ENCODE peak calls at places on chromosomes 12 and 14, in five cellular contexts. One of them, this sample, is unnamed.

GRCh38 chr14:75979071-75979571 is 2.7 kb downstream of the TGFB3 start:
- DNase-seq in prostate gland: no peak
- DNase-seq in RCC 7860: no peak
- DNase-seq in epithelial cell of esophagus: peak
- DNase-seq in fibroblast of mammary gland: peak
- DNase-seq in this sample: no peak

GRCh38 chr14:61611880-61612630 is 83.3 kb upstream of the HIF1A start:
- DNase-seq in prostate gland: no peak
- DNase-seq in RCC 7860: no peak
- DNase-seq in epithelial cell of esophagus: no peak
- DNase-seq in fibroblast of mammary gland: peak
- DNase-seq in this sample: no peak

GRCh38 chr14:76920572-76921175 is 94.5 kb downstream of the LRRC74A start:
- DNase-seq in prostate gland: no peak
- DNase-seq in RCC 7860: no peak
- DNase-seq in epithelial cell of esophagus: no peak
- DNase-seq in fibroblast of mammary gland: peak
- DNase-seq in this sample: no peak

GRCh38 chr12:65765436-65765813 is 58.9 kb upstream of the HMGA2 start:
- DNase-seq in prostate gland: no peak
- DNase-seq in RCC 7860: no peak
- DNase-seq in epithelial cell of esophagus: peak
- DNase-seq in fibroblast of mammary gland: peak
- DNase-seq in this sample: peak

GRCh38 chr14:103110681-103111296 is 12.5 kb upstream of the TNFAIP2 start:
- DNase-seq in prostate gland: peak
- DNase-seq in RCC 7860: no peak
- DNase-seq in epithelial cell of esophagus: no peak
- DNase-seq in fibroblast of mammary gland: no peak
- DNase-seq in this sample: no peak

GRCh38 chr14:66174453-66174891 is 311.7 kb upstream of the CCDC196 start:
- DNase-seq in prostate gland: no peak
- DNase-seq in RCC 7860: no peak
- DNase-seq in epithelial cell of esophagus: no peak
- DNase-seq in fibroblast of mammary gland: no peak
- DNase-seq in this sample: no peak

GRCh38 chr14:100585448-100586152 is 1.6 kb downstream of the BEGAIN start:
- DNase-seq in prostate gland: no peak
- DNase-seq in RCC 7860: no peak
- DNase-seq in epithelial cell of esophagus: no peak
- DNase-seq in fibroblast of mammary gland: no peak
- DNase-seq in this sample: no peak

GRCh38 chr14:42323426-42323825 is 716.8 kb downstream of the LRFN5 start:
- DNase-seq in prostate gland: no peak
- DNase-seq in RCC 7860: no peak
- DNase-seq in epithelial cell of esophagus: no peak
- DNase-seq in fibroblast of mammary gland: no peak
- DNase-seq in this sample: no peak

GRCh38 chr12:12804432-12804886 is 8.7 kb upstream of the DDX47 start:
- DNase-seq in prostate gland: no peak
- DNase-seq in RCC 7860: peak
- DNase-seq in epithelial cell of esophagus: peak
- DNase-seq in fibroblast of mammary gland: peak
- DNase-seq in this sample: peak

GRCh38 chr14:71620401-71620800 is 311.8 kb upstream of the RGS6 start:
- DNase-seq in prostate gland: no peak
- DNase-seq in RCC 7860: peak
- DNase-seq in epithelial cell of esophagus: peak
- DNase-seq in fibroblast of mammary gland: peak
- DNase-seq in this sample: no peak

GRCh38 chr12:43836455-43836989 is 641 bp downstream of the TMEM117 start:
- DNase-seq in prostate gland: no peak
- DNase-seq in RCC 7860: peak
- DNase-seq in epithelial cell of esophagus: peak
- DNase-seq in fibroblast of mammary gland: peak
- DNase-seq in this sample: no peak

GRCh38 chr12:131085125-131085815 is 131.6 kb downstream of the ADGRD1 start:
- DNase-seq in prostate gland: no peak
- DNase-seq in RCC 7860: no peak
- DNase-seq in epithelial cell of esophagus: no peak
- DNase-seq in fibroblast of mammary gland: no peak
- DNase-seq in this sample: no peak

GRCh38 chr14:74551431-74551830 is 57.9 kb downstream of the ISCA2 start:
- DNase-seq in prostate gland: no peak
- DNase-seq in RCC 7860: no peak
- DNase-seq in epithelial cell of esophagus: no peak
- DNase-seq in fibroblast of mammary gland: no peak
- DNase-seq in this sample: no peak

GRCh38 chr12:104303538-104304151 is at the start of gene EID3:
- DNase-seq in prostate gland: peak
- DNase-seq in RCC 7860: no peak
- DNase-seq in epithelial cell of esophagus: peak
- DNase-seq in fibroblast of mammary gland: peak
- DNase-seq in this sample: no peak

GRCh38 chr12:94173660-94174265 is 25.4 kb downstream of the PLXNC1 start:
- DNase-seq in prostate gland: no peak
- DNase-seq in RCC 7860: no peak
- DNase-seq in epithelial cell of esophagus: no peak
- DNase-seq in fibroblast of mammary gland: no peak
- DNase-seq in this sample: no peak

GRCh38 chr14:54182419-54183040 is 214.3 kb upstream of the CDKN3 start:
- DNase-seq in prostate gland: no peak
- DNase-seq in RCC 7860: peak
- DNase-seq in epithelial cell of esophagus: peak
- DNase-seq in fibroblast of mammary gland: peak
- DNase-seq in this sample: no peak

GRCh38 chr12:132955094-132955932 is 793 bp downstream of the ZNF605 start:
- DNase-seq in prostate gland: no peak
- DNase-seq in RCC 7860: no peak
- DNase-seq in epithelial cell of esophagus: peak
- DNase-seq in fibroblast of mammary gland: peak
- DNase-seq in this sample: no peak

GRCh38 chr12:56521209-56521589 is 421 bp upstream of the RBMS2 start:
- DNase-seq in prostate gland: no peak
- DNase-seq in RCC 7860: no peak
- DNase-seq in epithelial cell of esophagus: no peak
- DNase-seq in fibroblast of mammary gland: peak
- DNase-seq in this sample: no peak

This sample was measured in epithelial cell of prostate.